ENCODE peak calls at places on chromosomes 4 and X, in four cellular contexts. V is K562, B is HCT116, Z is HepG2. A is an unnamed sample.

GRCh38 chr4:46123872-46124755 is at the start of gene GABRG1:
- DNase-seq in V (no peak), Z (no peak), B (no peak), A (no peak)

GRCh38 chr4:88672987-88673386 is 24.6 kb downstream of the NAP1L5 start:
- DNase-seq in V (peak), Z (peak), B (no peak), A (no peak)

GRCh38 chr4:186104895-186105720 is 604 bp downstream of the FAM149A start:
- DNase-seq in Z (no peak), B (no peak), V (no peak), A (no peak)

GRCh38 chrX:86171366-86171765 is 23.1 kb downstream of the DACH2 start:
- DNase-seq in V (no peak), Z (peak), B (no peak), A (peak)

GRCh38 chrX:39261446-39262147 is 460.3 kb downstream of the MID1IP1 start:
- DNase-seq in B (peak), Z (peak), V (peak), A (peak)

GRCh38 chr4:66475596-66475995 is 805.3 kb upstream of the EPHA5 start:
- DNase-seq in V (no peak), B (no peak), Z (no peak), A (no peak)

GRCh38 chr4:39179681-39180080 is 2.6 kb upstream of the WDR19 start:
- DNase-seq in V (no peak), Z (no peak), B (no peak), A (no peak)

GRCh38 chr4:155675709-155676429 is 9.2 kb downstream of the GUCY1A1 start:
- DNase-seq in B (no peak), Z (no peak), V (no peak), A (no peak)

GRCh38 chr4:32417113-32417704 is 1697.0 kb downstream of the PCDH7 start:
- DNase-seq in Z (no peak), V (no peak), B (no peak), A (no peak)

GRCh38 chr4:93396274-93396673 is 432.3 kb upstream of the ATOH1 start:
- DNase-seq in V (no peak), Z (no peak), B (peak), A (no peak)

GRCh38 chr4:56271121-56271520 is 116.2 kb downstream of the AASDH start:
- DNase-seq in B (no peak), V (no peak), Z (no peak), A (no peak)

GRCh38 chr4:90621080-90621479 is 493.9 kb downstream of the CCSER1 start:
- DNase-seq in Z (no peak), B (no peak), V (no peak), A (no peak)

GRCh38 chr4:3302164-3302785 is 9.5 kb downstream of the RGS12 start:
- DNase-seq in Z (no peak), B (no peak), V (no peak), A (no peak)

GRCh38 chrX:53458082-53458481 is 23.9 kb upstream of the HSD17B10 start:
- DNase-seq in Z (no peak), V (no peak), B (no peak), A (no peak)

GRCh38 chrX:129310000-129310399 is 213.3 kb downstream of the SMARCA1 start:
- DNase-seq in B (no peak), V (no peak), Z (no peak), A (no peak)

GRCh38 chrX:131704136-131704695 is 160.3 kb downstream of the OR13H1 start:
- DNase-seq in Z (no peak), B (no peak), V (no peak), A (peak)

GRCh38 chr4:2925496-2925895 is 37.7 kb downstream of the NOP14 start:
- DNase-seq in V (no peak), B (no peak), Z (no peak), A (no peak)

GRCh38 chr4:60913026-60913425 is 287.1 kb upstream of the ADGRL3 start:
- DNase-seq in B (no peak), Z (no peak), V (no peak), A (no peak)

GRCh38 chr4:93184093-93184492 is 644.5 kb upstream of the ATOH1 start:
- DNase-seq in Z (no peak), V (no peak), B (no peak), A (no peak)

DNA sequence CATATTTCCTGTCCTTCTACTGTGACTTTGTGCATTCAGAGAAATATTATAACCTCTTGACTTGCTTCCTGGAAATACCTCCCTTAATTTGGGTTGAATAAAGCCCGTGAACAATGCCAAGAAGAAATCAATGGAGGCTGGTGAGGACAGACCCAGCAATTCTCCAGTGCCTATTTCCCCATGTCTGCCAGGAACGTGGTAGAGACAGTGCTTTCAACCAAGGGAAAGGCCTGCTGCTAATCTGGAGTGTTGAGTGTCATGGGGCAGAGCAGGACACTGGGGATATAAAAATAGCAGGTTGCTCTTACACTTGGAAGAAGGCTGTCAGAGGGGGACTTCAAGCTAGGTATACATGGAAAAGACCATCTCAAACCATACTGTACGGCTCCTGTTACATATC is 19.9 kb downstream of the TSC22D3 start:
- DNase-seq in Z (no peak), B (no peak), V (no peak), A (no peak)
- H3K27ac ChIP-seq in Z (no peak), B (no peak), V (no peak), A (no peak)

GRCh38 chrX:31260351-31260750 is 188.5 kb upstream of the FTHL17 start:
- DNase-seq in V (no peak), Z (no peak), B (no peak), A (no peak)
- TF ChIP-seq TCF7L2 in V (no peak), Z (no peak), B (no peak), A (no peak)

GRCh38 chrX:103831803-103832544 is at the start of gene RAB9B:
- DNase-seq in Z (no peak), V (peak), B (no peak), A (peak)
- H3K27ac ChIP-seq in Z (no peak), V (no peak), B (no peak), A (no peak)

GRCh38 chr4:86661418-86661817 is 67.3 kb downstream of the PTPN13 start:
- DNase-seq in V (no peak), B (no peak), Z (no peak), A (no peak)

GRCh38 chr4:86661006-86661405 is 66.9 kb downstream of the PTPN13 start:
- DNase-seq in B (no peak), V (no peak), Z (no peak), A (no peak)

GRCh38 chr4:86657910-86658309 is 63.8 kb downstream of the PTPN13 start:
- DNase-seq in Z (no peak), V (no peak), B (no peak), A (no peak)

GRCh38 chr4:86657382-86657781 is 63.3 kb downstream of the PTPN13 start:
- DNase-seq in B (no peak), V (no peak), Z (no peak), A (no peak)

DNA sequence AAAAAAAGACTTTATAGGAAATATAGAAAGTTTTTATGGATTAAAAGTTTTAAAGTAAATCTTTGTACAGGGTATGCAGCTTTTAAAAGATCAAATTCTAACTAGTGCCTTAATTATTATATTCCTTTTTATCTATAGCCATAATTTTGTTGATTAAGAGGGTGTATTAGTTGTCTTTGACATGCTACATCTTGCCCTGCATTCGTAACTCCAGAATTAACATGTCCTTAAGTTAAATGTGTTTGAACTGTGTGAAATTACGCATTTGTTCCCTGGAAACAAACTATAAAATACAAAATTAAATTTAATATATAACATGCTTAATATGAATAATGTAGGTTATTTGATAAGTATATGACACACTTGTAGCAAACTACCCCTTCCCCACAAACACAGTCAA is 66.3 kb downstream of the PTPN13 start:
- DNase-seq in Z (no peak), B (no peak), V (no peak), A (no peak)
- TF ChIP-seq TCF7L2 in Z (no peak), B (no peak), V (no peak), A (no peak)